ENCODE peak calls at places on chromosomes 5 and 9, in four cellular contexts. D, P, J and K are unnamed samples.

GRCh38 chr5:39167141-39167972 is 52.0 kb downstream of the FYB1 start:
- DNase-seq in D (no peak), P (no peak), J (peak; percentile 42), K (no peak)

GRCh38 chr5:1161832-1162229 is 39.6 kb upstream of the SLC6A19 start:
- DNase-seq in D (no peak), P (peak; percentile 88), J (no peak), K (no peak)

GRCh38 chr9:81599837-81600236 is 89.5 kb downstream of the TLE1 start:
- DNase-seq in D (no peak), P (no peak), J (no peak), K (no peak)

GRCh38 chr9:32502996-32503395 is 23.0 kb downstream of the RIGI start:
- DNase-seq in D (no peak), P (no peak), J (no peak), K (no peak)

GRCh38 chr5:58054018-58054417 is 405.9 kb downstream of the PLK2 start:
- DNase-seq in D (no peak), P (no peak), J (no peak), K (no peak)

GRCh38 chr9:101675341-101675740 is 63.1 kb downstream of the GRIN3A start:
- DNase-seq in D (no peak), P (no peak), J (no peak), K (no peak)

GRCh38 chr9:31347082-31347617 is 1037.3 kb upstream of the ACO1 start:
- DNase-seq in D (no peak), P (no peak), J (no peak), K (no peak)

GRCh38 chr5:73902327-73903051 is 276.5 kb downstream of the ARHGEF28 start:
- DNase-seq in D (peak; percentile 63), P (peak; percentile 58), J (peak; percentile 29), K (peak; percentile 41)

GRCh38 chr9:87428659-87429058 is 69.0 kb upstream of the DAPK1 start:
- DNase-seq in D (no peak), P (no peak), J (no peak), K (no peak)

GRCh38 chr5:74028406-74028805 is 402.4 kb downstream of the ARHGEF28 start:
- DNase-seq in D (peak; percentile 60), P (no peak), J (no peak), K (no peak)

GRCh38 chr5:56501949-56502557 is 268.9 kb upstream of the ANKRD55 start:
- DNase-seq in D (no peak), P (no peak), J (no peak), K (no peak)

GRCh38 chr5:56494300-56494704 is 261.2 kb upstream of the ANKRD55 start:
- DNase-seq in D (no peak), P (no peak), J (peak; percentile 17), K (no peak)

GRCh38 chr5:56496581-56497063 is 263.5 kb upstream of the ANKRD55 start:
- DNase-seq in D (no peak), P (peak; percentile 80), J (no peak), K (no peak)

GRCh38 chr5:56499877-56500276 is 266.7 kb upstream of the ANKRD55 start:
- DNase-seq in D (no peak), P (no peak), J (no peak), K (no peak)

GRCh38 chr5:56498759-56499395 is 265.7 kb upstream of the ANKRD55 start:
- DNase-seq in D (no peak), P (no peak), J (no peak), K (no peak)
- TF ChIP-seq ELF1 in D (no peak), P (no peak), J (no peak), K (no peak)

DNA sequence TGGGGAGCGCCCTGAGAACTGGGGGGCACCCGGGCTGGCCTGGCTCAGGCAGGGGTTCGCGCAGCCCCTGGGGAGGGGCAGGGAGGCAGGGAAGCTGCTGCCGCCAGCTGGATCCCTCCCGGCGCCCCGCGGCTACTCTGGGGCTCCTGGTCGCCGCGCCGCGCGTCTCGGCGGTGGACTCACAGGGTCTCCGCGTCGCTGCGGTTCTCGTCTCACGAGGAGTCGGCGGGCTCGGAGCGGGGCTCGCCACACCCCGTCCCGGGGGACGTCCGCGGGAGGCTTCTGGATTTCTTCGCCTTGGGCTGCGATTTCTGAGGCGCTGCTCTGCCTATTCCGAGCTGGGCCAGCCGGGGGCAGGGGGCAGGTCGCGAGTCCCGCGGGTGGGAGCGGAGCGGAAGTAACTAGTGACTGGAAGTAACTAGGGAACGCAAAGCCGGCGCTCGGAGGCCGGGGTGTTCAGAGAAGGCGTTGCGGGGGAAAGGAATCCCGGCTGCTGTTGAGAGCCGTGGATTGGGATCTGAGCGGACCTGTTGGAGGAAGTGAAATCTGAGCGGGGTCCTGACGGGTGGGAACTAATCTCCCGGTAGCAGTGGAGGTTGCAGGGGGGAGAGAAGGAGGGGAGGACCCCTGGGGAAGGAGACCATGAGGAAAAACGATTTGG is 509 bp downstream of the CYSTM1 start:
- DNase-seq in D (no peak), P (peak; percentile 83), J (peak; percentile 67), K (peak; percentile 52)
- TF ChIP-seq ELF1 in D (no peak), P (peak; percentile 38), J (peak; percentile 68), K (peak; percentile 48)

GRCh38 chr9:98576354-98576753 is 132.4 kb downstream of the GABBR2 start:
- DNase-seq in D (no peak), P (no peak), J (peak; percentile 75), K (no peak)

GRCh38 chr9:98576859-98577258 is 131.9 kb downstream of the GABBR2 start:
- DNase-seq in D (no peak), P (no peak), J (no peak), K (no peak)

GRCh38 chr9:98577446-98577845 is 131.3 kb downstream of the GABBR2 start:
- DNase-seq in D (no peak), P (no peak), J (no peak), K (no peak)

GRCh38 chr9:98573749-98574278 is 134.9 kb downstream of the GABBR2 start:
- DNase-seq in D (no peak), P (no peak), J (no peak), K (no peak)

GRCh38 chr9:98575379-98576346 is 133.1 kb downstream of the GABBR2 start:
- DNase-seq in D (no peak), P (no peak), J (peak; percentile 91), K (no peak)
- TF ChIP-seq ELF1 in D (no peak), P (no peak), J (no peak), K (no peak)

GRCh38 chr9:78132688-78133033 is 101.0 kb upstream of the GNAQ start:
- DNase-seq in D (no peak), P (no peak), J (no peak), K (no peak)
- TF ChIP-seq ELF1 in D (no peak), P (no peak), J (no peak), K (no peak)

DNA sequence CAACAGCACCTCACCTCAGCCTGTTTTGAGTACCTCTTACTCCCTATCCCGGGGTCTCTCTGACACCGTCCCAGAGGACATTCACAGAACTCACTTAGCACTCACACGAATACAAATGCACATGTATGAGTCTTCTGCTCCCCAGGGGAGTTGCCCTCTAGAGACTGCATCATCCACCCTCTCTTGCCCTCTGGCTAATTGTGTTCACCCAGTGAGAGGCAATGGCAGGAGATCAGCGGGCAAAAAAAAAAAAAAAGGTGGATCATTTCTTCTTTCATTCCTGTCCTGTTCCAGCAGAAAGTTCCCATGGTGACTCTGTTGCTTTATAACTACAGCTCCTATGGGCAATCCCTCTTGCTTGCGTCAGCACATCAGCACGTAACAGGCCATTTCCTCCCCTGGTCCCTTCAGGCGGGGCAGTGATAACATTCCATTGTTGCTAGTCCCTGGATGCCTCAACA is 23.6 kb upstream of the SNX2 start:
- DNase-seq in D (no peak), P (no peak), J (no peak), K (no peak)
- TF ChIP-seq ELF1 in D (no peak), P (no peak), J (no peak), K (no peak)

GRCh38 chr5:138605254-138605972 is 30.2 kb upstream of the HSPA9 start:
- DNase-seq in D (no peak), P (no peak), J (no peak), K (no peak)

GRCh38 chr5:138604176-138604785 is 29.1 kb upstream of the HSPA9 start:
- DNase-seq in D (no peak), P (no peak), J (no peak), K (no peak)

GRCh38 chr5:138603521-138603920 is 28.3 kb upstream of the HSPA9 start:
- DNase-seq in D (no peak), P (no peak), J (no peak), K (no peak)

GRCh38 chr5:138602371-138603000 is 27.3 kb upstream of the HSPA9 start:
- DNase-seq in D (no peak), P (peak; percentile 50), J (no peak), K (no peak)

GRCh38 chr5:138606378-138606777 is 31.2 kb upstream of the HSPA9 start:
- DNase-seq in D (no peak), P (no peak), J (no peak), K (no peak)
- TF ChIP-seq ELF1 in D (no peak), P (no peak), J (no peak), K (no peak)

GRCh38 chr9:95276395-95276954 is 41.0 kb downstream of the FANCC start:
- DNase-seq in D (no peak), P (no peak), J (no peak), K (no peak)
- TF ChIP-seq ELF1 in D (no peak), P (no peak), J (no peak), K (no peak)

DNA sequence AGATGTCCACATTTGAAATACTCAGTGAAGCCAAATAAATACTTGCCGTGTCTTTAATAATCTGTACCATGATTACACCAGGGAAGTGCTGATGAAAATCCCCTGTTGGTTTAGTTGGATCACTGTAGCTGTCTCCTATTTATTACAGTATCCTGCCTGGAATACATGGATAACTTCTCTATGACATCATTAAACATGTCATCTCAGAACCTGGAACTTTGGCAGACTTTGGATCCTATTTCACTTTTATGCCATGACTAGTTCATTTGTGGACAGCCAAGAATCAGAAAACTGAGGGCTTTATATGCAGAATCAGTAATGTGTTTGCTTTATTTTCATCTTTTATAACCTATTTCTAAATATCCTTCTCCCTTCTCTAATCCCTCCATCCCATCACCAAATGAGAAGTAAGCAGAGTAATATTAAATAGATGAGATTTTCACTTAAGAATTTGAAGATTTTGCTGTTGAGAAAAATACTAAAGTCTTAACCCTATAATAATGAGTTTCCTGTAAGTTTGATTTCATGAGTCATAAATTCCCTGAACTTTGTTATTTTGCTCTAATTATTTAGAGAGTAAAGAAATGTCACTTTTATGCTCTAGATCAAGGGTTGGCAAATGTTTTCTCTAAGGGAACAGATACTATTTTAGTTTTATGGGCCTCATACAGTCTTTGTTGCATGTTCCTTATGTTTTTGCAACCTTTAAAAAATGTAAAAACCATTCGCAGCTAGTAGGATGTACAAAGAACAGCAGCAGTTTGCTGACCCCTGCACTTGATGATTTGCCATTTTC is at the start of gene TXNDC8:
- DNase-seq in D (no peak), P (no peak), J (no peak), K (no peak)
- TF ChIP-seq ELF1 in D (no peak), P (no peak), J (no peak), K (no peak)